ENCODE peak calls at places on chromosomes 4 and X, in five cellular contexts. B is IMR-90, K is Peyer's patch, Y is SK-N-SH, T is HepG2. N is an unnamed sample.
A peak's percentile ranks its signal among the peaks of the same experiment; 100 is the strongest.

GRCh38 chrX:80430826-80431501 is 10.7 kb downstream of the TENT5D start:
- DNase-seq in B (no peak), K (no peak), Y (peak; percentile 1), T (no peak), N (peak; percentile 2)

GRCh38 chrX:47228550-47229270 is 4.1 kb upstream of the USP11 start:
- DNase-seq in B (no peak), K (peak; percentile 42), Y (no peak), T (no peak), N (no peak)

GRCh38 chr4:6907658-6908191 is 1.9 kb upstream of the TBC1D14 start:
- DNase-seq in B (no peak), K (peak; percentile 81), Y (peak; percentile 67), T (no peak), N (peak; percentile 6)

GRCh38 chr4:168796362-168797106 is 213.5 kb downstream of the CBR4 start:
- DNase-seq in B (peak; percentile 88), K (peak; percentile 66), Y (no peak), T (peak; percentile 80), N (peak; percentile 55)

GRCh38 chr4:112726041-112726440 is 89.1 kb downstream of the LARP7 start:
- DNase-seq in B (no peak), K (no peak), Y (no peak), T (no peak), N (no peak)

GRCh38 chr4:140080883-140081282 is 73.1 kb downstream of the MAML3 start:
- DNase-seq in B (peak; percentile 51), K (no peak), Y (no peak), T (no peak), N (no peak)

GRCh38 chrX:137549846-137550534 is 15.9 kb upstream of the ZIC3 start:
- DNase-seq in B (no peak), K (no peak), Y (no peak), T (no peak), N (no peak)

GRCh38 chr4:30460818-30461217 is 259.4 kb upstream of the PCDH7 start:
- DNase-seq in B (no peak), K (no peak), Y (no peak), T (no peak), N (no peak)

GRCh38 chr4:55381502-55381901 is 14.3 kb upstream of the TMEM165 start:
- DNase-seq in B (no peak), K (no peak), Y (no peak), T (no peak), N (no peak)

GRCh38 chrX:37371578-37371981 is 22.4 kb downstream of the PRRG1 start:
- DNase-seq in B (peak; percentile 14), K (no peak), Y (no peak), T (no peak), N (no peak)

GRCh38 chrX:71542411-71542810 is 9.5 kb downstream of the OGT start:
- DNase-seq in B (peak; percentile 77), K (no peak), Y (no peak), T (no peak), N (no peak)

GRCh38 chrX:71540801-71541545 is 8.1 kb downstream of the OGT start:
- DNase-seq in B (no peak), K (no peak), Y (no peak), T (no peak), N (no peak)

GRCh38 chrX:71541546-71542022 is 8.7 kb downstream of the OGT start:
- DNase-seq in B (peak; percentile 75), K (no peak), Y (no peak), T (no peak), N (no peak)

GRCh38 chrX:71543316-71543715 is 10.4 kb downstream of the OGT start:
- DNase-seq in B (peak; percentile 83), K (no peak), Y (no peak), T (no peak), N (no peak)

DNA sequence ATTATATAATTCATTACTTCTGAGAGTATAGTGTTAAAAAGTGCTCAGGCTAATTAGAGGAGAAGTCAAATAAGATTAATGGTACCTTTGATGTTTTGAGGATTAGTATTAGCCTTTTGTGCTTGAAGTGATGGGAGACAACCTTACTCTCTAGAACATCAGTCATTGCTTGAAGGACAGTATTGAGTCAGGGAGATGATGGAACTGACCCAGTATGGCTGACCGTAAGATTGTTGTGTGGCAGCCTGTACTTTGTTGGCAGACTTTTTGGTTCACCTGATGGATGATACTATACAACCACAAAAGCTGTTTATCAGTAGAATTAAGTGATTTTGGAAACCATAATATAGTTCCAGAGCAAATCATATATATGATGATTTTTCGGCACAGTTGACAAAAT is 9.9 kb downstream of the OGT start:
- DNase-seq in B (no peak), K (no peak), Y (no peak), T (no peak), N (no peak)
- H3K4me1 ChIP-seq in B (no peaks in the 10 kb centered on the region), K (no peaks in the 10 kb centered on the region), Y (peaks cover 2% of the 10 kb centered on the region), T (peaks cover 35% of the 10 kb centered on the region), N (no peaks in the 10 kb centered on the region)

GRCh38 chrX:56782791-56783449 is 53.9 kb downstream of the NBDY start:
- DNase-seq in B (no peak), K (peak; percentile 56), Y (peak; percentile 28), T (no peak), N (no peak)
- H3K4me3 ChIP-seq in B (no peak overlapping the region), K (peak overlapping the region; percentile 41), Y (peak overlapping the region; percentile 31), T (no peak overlapping the region), N (no peak overlapping the region)

GRCh38 chr4:1990676-1991075 is 18.1 kb downstream of the NELFA start:
- DNase-seq in B (no peak), K (no peak), Y (no peak), T (no peak), N (no peak)

GRCh38 chr4:1993169-1993516 is 15.6 kb downstream of the NELFA start:
- DNase-seq in B (no peak), K (no peak), Y (no peak), T (no peak), N (no peak)

GRCh38 chr4:1991596-1992434 is 17.0 kb downstream of the NELFA start:
- DNase-seq in B (no peak), K (no peak), Y (peak; percentile 49), T (no peak), N (no peak)

GRCh38 chr4:1991087-1991486 is 17.7 kb downstream of the NELFA start:
- DNase-seq in B (no peak), K (no peak), Y (peak; percentile 15), T (no peak), N (no peak)

DNA sequence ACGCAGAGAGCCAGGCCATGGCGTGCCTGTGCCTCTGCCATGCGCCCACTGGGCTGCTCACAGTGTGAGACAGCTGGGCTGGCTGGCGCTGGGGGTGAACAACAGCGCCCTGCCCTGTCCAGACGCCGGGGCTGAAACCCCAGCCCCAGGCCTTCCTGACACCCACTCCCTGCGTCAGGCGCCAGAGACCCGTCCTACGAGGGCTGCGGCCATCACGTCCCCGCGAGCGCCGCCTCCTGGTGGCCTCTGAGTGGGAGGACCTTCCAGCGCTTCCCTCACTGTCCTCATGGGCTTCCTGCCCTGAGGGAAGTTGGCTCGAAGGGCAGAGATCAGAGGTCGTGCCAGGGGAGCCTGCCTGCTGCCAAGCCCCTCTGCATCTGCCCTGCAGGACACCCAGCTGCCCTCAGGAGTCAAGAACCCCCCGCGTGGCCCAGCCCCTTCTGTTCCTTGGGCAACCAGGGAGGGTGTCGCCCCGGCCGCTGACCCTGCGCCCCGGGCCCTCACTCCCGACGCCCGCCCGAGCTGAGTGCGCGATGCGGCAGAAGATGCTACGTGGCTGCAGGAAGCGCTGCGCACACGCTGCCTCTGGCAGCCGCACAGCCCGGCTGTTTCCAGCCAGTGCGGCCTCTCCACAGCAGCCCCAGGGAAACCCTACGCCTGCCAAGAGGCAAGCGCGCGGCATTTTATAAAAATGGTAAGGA is 16.2 kb downstream of the NELFA start:
- DNase-seq in B (no peak), K (no peak), Y (peak; percentile 80), T (no peak), N (no peak)
- TF ChIP-seq CTCF in B (no peak), K (no peak), Y (no peak), T (no peak), N (no peak)

DNA sequence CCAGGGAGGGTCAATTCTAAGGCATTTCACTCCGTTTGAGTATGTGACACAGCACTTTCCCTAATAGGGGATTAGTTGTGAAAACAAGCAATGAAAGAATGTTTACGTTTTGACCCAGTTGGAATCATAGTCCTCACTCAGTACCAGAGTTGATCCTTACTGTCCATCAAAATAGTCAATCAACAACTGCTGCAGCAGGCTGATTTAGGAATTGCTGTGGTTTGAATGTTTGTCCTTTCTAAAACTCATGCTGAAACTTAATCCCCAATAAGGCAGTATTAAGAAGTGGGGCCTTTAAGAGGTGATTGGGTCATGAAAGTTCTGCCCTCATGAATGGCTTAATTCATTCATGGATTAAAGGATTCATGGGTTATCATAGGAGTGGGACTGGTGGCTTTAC is 3.0 kb upstream of the FBXL5 start:
- DNase-seq in B (no peak), K (no peak), Y (no peak), T (no peak), N (no peak)
- H3K4me1 ChIP-seq in B (peaks cover 17% of the 10 kb centered on the region), K (peaks cover 4% of the 10 kb centered on the region), Y (peaks cover 9% of the 10 kb centered on the region), T (peaks cover 23% of the 10 kb centered on the region), N (peaks cover 6% of the 10 kb centered on the region)

GRCh38 chrX:71107762-71108360 is 1.3 kb upstream of the CXorf65 start:
- DNase-seq in B (no peak), K (peak; percentile 59), Y (no peak), T (no peak), N (no peak)

GRCh38 chrX:71117358-71117757 is 1.0 kb upstream of the MED12 start:
- DNase-seq in B (no peak), K (no peak), Y (no peak), T (no peak), N (no peak)

GRCh38 chrX:71111141-71111843 is at the start of gene IL2RG:
- DNase-seq in B (no peak), K (peak; percentile 92), Y (no peak), T (no peak), N (peak; percentile 45)

GRCh38 chrX:71107245-71107644 is 705 bp upstream of the CXorf65 start:
- DNase-seq in B (no peak), K (no peak), Y (no peak), T (no peak), N (no peak)

GRCh38 chrX:71111851-71112468 is 583 bp upstream of the IL2RG start:
- DNase-seq in B (no peak), K (no peak), Y (no peak), T (no peak), N (no peak)
- H3K4me3 ChIP-seq in B (no peak overlapping the region), K (peak overlapping the region; percentile 30), Y (no peak overlapping the region), T (no peak overlapping the region), N (no peak overlapping the region)

N was measured in Caco-2.